ENCODE peak calls at places on chromosomes 5 and 9, in seven cellular contexts. O is ovary, C is spleen, F is body of pancreas, U is A549, K is adrenal gland, N is tibial nerve. V is an unnamed sample.
A peak's percentile ranks its signal among the peaks of the same experiment; 100 is the strongest.

GRCh38 chr5:91928751-91929521 is 545.8 kb upstream of the ARRDC3 start:
- DNase-seq in N (no peak), F (no peak), U (peak; percentile 11), C (no peak), K (no peak), O (no peak), V (no peak)

GRCh38 chr9:37936965-37937364 is 33.0 kb upstream of the SLC25A51 start:
- DNase-seq in U (no peak), K (no peak), N (no peak), C (no peak), O (no peak), F (no peak), V (no peak)

GRCh38 chr9:83449981-83450380 is 88.2 kb downstream of the FRMD3 start:
- DNase-seq in O (no peak), N (no peak), F (no peak), U (no peak), K (no peak), C (no peak), V (no peak)

GRCh38 chr5:68304421-68305052 is 89.0 kb downstream of the PIK3R1 start:
- DNase-seq in F (no peak), K (no peak), C (no peak), O (no peak), N (no peak), U (no peak), V (no peak)

GRCh38 chr9:111232997-111233790 is 96.8 kb downstream of the OR2K2 start:
- DNase-seq in K (no peak), N (peak; percentile 28), O (no peak), F (no peak), C (no peak), U (no peak), V (no peak)

GRCh38 chr5:15786884-15787283 is 286.9 kb downstream of the FBXL7 start:
- DNase-seq in C (no peak), K (no peak), U (no peak), F (no peak), N (no peak), O (no peak), V (no peak)

GRCh38 chr9:112174965-112175795 is at the start of gene SUSD1:
- DNase-seq in C (peak; percentile 90), N (no peak), U (peak; percentile 35), O (no peak), K (peak; percentile 49), F (peak; percentile 44), V (peak; percentile 38)

GRCh38 chr9:127155314-127155713 is 32.9 kb upstream of the ANGPTL2 start:
- DNase-seq in K (peak; percentile 15), F (no peak), C (no peak), O (peak; percentile 9), U (no peak), N (no peak), V (no peak)

GRCh38 chr9:113781381-113781780 is 94.7 kb upstream of the ZNF618 start:
- DNase-seq in C (no peak), O (no peak), F (no peak), N (no peak), K (no peak), U (no peak), V (no peak)

GRCh38 chr5:172059661-172060100 is 53.2 kb upstream of the FBXW11 start:
- DNase-seq in K (no peak), U (no peak), O (no peak), C (no peak), N (no peak), F (no peak), V (no peak)
- TF ChIP-seq CTCF in K (peak; percentile 54), U (peak; percentile 73), O (no peak), C (peak; percentile 47), N (peak; percentile 36), F (peak; percentile 30), V (peak; percentile 47)

GRCh38 chr5:35246411-35246810 is 16.1 kb upstream of the PRLR start:
- DNase-seq in N (no peak), K (no peak), C (no peak), U (no peak), O (no peak), F (peak; percentile 65), V (no peak)

GRCh38 chr5:35244171-35244570 is 13.9 kb upstream of the PRLR start:
- DNase-seq in C (no peak), N (no peak), O (no peak), U (no peak), F (no peak), K (no peak), V (no peak)

GRCh38 chr5:35248843-35249780 is 18.8 kb upstream of the PRLR start:
- DNase-seq in N (no peak), O (no peak), U (no peak), C (no peak), K (no peak), F (no peak), V (no peak)

GRCh38 chr5:35247645-35248034 is 17.4 kb upstream of the PRLR start:
- DNase-seq in O (no peak), N (no peak), U (no peak), F (peak; percentile 69), C (no peak), K (peak; percentile 75), V (peak; percentile 55)

GRCh38 chr5:35246928-35247644 is 16.8 kb upstream of the PRLR start:
- DNase-seq in F (peak; percentile 87), N (no peak), U (no peak), K (peak; percentile 64), C (no peak), O (peak; percentile 71), V (peak; percentile 86)
- TF ChIP-seq POLR2A in F (no peak), N (no peak), U (no peak), K (no peak), C (no peak), O (no peak), V (no peak)

GRCh38 chr5:61603211-61603908 is 271.3 kb downstream of the ZSWIM6 start:
- DNase-seq in K (no peak), O (no peak), U (peak; percentile 74), C (no peak), N (no peak), F (peak; percentile 61), V (no peak)
- TF ChIP-seq CTCF in K (no peak), O (no peak), U (no peak), C (no peak), N (no peak), F (no peak), V (no peak)

GRCh38 chr5:119355244-119355635 is 579 bp upstream of the TNFAIP8 start:
- DNase-seq in F (no peak), N (no peak), O (no peak), C (peak; percentile 79), U (no peak), K (no peak), V (peak; percentile 58)
- TF ChIP-seq POLR2A in F (no peak), N (no peak), O (no peak), C (no peak), U (no peak), K (no peak), V (no peak)

GRCh38 chr9:99192786-99193465 is 28.8 kb downstream of the ALG2 start:
- DNase-seq in C (no peak), O (no peak), N (no peak), F (no peak), K (no peak), U (peak; percentile 18), V (no peak)
- TF ChIP-seq CTCF in C (no peak), O (no peak), N (no peak), F (no peak), K (no peak), U (no peak), V (no peak)

GRCh38 chr9:137020771-137021573 is 7.1 kb downstream of the ABCA2 start:
- DNase-seq in O (no peak), F (no peak), K (no peak), C (no peak), N (no peak), U (no peak), V (no peak)

GRCh38 chr9:137023157-137023556 is 4.9 kb downstream of the ABCA2 start:
- DNase-seq in N (no peak), O (no peak), U (no peak), C (no peak), K (no peak), F (no peak), V (no peak)

GRCh38 chr9:137022620-137023008 is 5.4 kb downstream of the ABCA2 start:
- DNase-seq in F (no peak), N (no peak), U (no peak), O (no peak), C (no peak), K (no peak), V (no peak)

GRCh38 chr9:137021574-137021978 is 6.5 kb downstream of the ABCA2 start:
- DNase-seq in F (no peak), U (no peak), O (no peak), K (no peak), C (no peak), N (no peak), V (no peak)

GRCh38 chr9:137021979-137022619 is 5.9 kb downstream of the ABCA2 start:
- DNase-seq in C (peak; percentile 89), K (peak; percentile 91), O (no peak), U (peak; percentile 94), F (peak; percentile 35), N (no peak), V (peak; percentile 84)
- TF ChIP-seq POLR2A in C (no peak), K (no peak), O (no peak), U (no peak), F (no peak), N (no peak), V (no peak)